ENCODE peak calls at places on chromosomes 4 and X, in nine cellular contexts. One of them, this sample, is unnamed.
A peak's percentile ranks its signal among the peaks of the same experiment; 100 is the strongest.

GRCh38 chr4:159171287-159171686 is 68.4 kb downstream of the RAPGEF2 start:
- DNase-seq in cardiac muscle cell: no peak
- DNase-seq in endodermal cell: no peak
- DNase-seq in breast epithelium: no peak
- DNase-seq in psoas muscle: no peak
- DNase-seq in SK-N-SH: no peak
- DNase-seq in transverse colon: no peak
- DNase-seq in H9: no peak
- DNase-seq in hepatocyte: no peak
- DNase-seq in this sample: peak; percentile 68

GRCh38 chrX:68822641-68823410 is 6.0 kb upstream of the EFNB1 start:
- DNase-seq in cardiac muscle cell: peak; percentile 59
- DNase-seq in endodermal cell: peak; percentile 84
- DNase-seq in breast epithelium: no peak
- DNase-seq in psoas muscle: no peak
- DNase-seq in SK-N-SH: peak; percentile 66
- DNase-seq in transverse colon: no peak
- DNase-seq in H9: peak; percentile 66
- DNase-seq in hepatocyte: peak; percentile 73
- DNase-seq in this sample: no peak

GRCh38 chr4:182955411-182955810 is 38.2 kb upstream of the DCTD start:
- DNase-seq in cardiac muscle cell: no peak
- DNase-seq in endodermal cell: no peak
- DNase-seq in breast epithelium: no peak
- DNase-seq in psoas muscle: no peak
- DNase-seq in SK-N-SH: no peak
- DNase-seq in transverse colon: no peak
- DNase-seq in H9: no peak
- DNase-seq in hepatocyte: no peak
- DNase-seq in this sample: no peak

GRCh38 chr4:54625391-54625790 is 32.4 kb upstream of the KIT start:
- DNase-seq in cardiac muscle cell: no peak
- DNase-seq in endodermal cell: no peak
- DNase-seq in breast epithelium: no peak
- DNase-seq in psoas muscle: no peak
- DNase-seq in SK-N-SH: no peak
- DNase-seq in transverse colon: no peak
- DNase-seq in H9: no peak
- DNase-seq in hepatocyte: no peak
- DNase-seq in this sample: no peak

GRCh38 chr4:37541956-37542355 is 144.2 kb downstream of the RELL1 start:
- DNase-seq in cardiac muscle cell: no peak
- DNase-seq in endodermal cell: no peak
- DNase-seq in breast epithelium: no peak
- DNase-seq in psoas muscle: no peak
- DNase-seq in SK-N-SH: no peak
- DNase-seq in transverse colon: no peak
- DNase-seq in H9: no peak
- DNase-seq in hepatocyte: no peak
- DNase-seq in this sample: no peak

GRCh38 chrX:54540289-54540688 is 10.3 kb downstream of the GNL3L start:
- DNase-seq in cardiac muscle cell: no peak
- DNase-seq in endodermal cell: no peak
- DNase-seq in breast epithelium: no peak
- DNase-seq in psoas muscle: no peak
- DNase-seq in SK-N-SH: no peak
- DNase-seq in transverse colon: no peak
- DNase-seq in H9: no peak
- DNase-seq in hepatocyte: peak; percentile 38
- DNase-seq in this sample: no peak

GRCh38 chr4:3070709-3071500 is 3.4 kb downstream of the HTT-AS start:
- DNase-seq in cardiac muscle cell: no peak
- DNase-seq in endodermal cell: no peak
- DNase-seq in breast epithelium: no peak
- DNase-seq in psoas muscle: no peak
- DNase-seq in SK-N-SH: no peak
- DNase-seq in transverse colon: no peak
- DNase-seq in H9: no peak
- DNase-seq in hepatocyte: no peak
- DNase-seq in this sample: no peak

GRCh38 chr4:99811850-99812249 is 4.8 kb upstream of the DAPP1 start:
- DNase-seq in cardiac muscle cell: peak; percentile 61
- DNase-seq in endodermal cell: peak; percentile 57
- DNase-seq in breast epithelium: no peak
- DNase-seq in psoas muscle: no peak
- DNase-seq in SK-N-SH: no peak
- DNase-seq in transverse colon: peak; percentile 45
- DNase-seq in H9: no peak
- DNase-seq in hepatocyte: peak; percentile 70
- DNase-seq in this sample: peak; percentile 53

GRCh38 chr4:153937289-153937688 is 148.4 kb upstream of the SFRP2 start:
- DNase-seq in cardiac muscle cell: no peak
- DNase-seq in endodermal cell: no peak
- DNase-seq in breast epithelium: no peak
- DNase-seq in psoas muscle: no peak
- DNase-seq in SK-N-SH: no peak
- DNase-seq in transverse colon: no peak
- DNase-seq in H9: no peak
- DNase-seq in hepatocyte: no peak
- DNase-seq in this sample: no peak

GRCh38 chr4:42151568-42152506 is 618 bp downstream of the BEND4 start:
- DNase-seq in cardiac muscle cell: peak; percentile 72
- DNase-seq in endodermal cell: peak; percentile 96
- DNase-seq in breast epithelium: no peak
- DNase-seq in psoas muscle: no peak
- DNase-seq in SK-N-SH: peak; percentile 90
- DNase-seq in transverse colon: peak; percentile 51
- DNase-seq in H9: peak; percentile 94
- DNase-seq in hepatocyte: peak; percentile 26
- DNase-seq in this sample: no peak
- H3K27me3 ChIP-seq in cardiac muscle cell: peaks cover 59% of the 10 kb centered on the region
- H3K27me3 ChIP-seq in endodermal cell: peaks cover 53% of the 10 kb centered on the region
- H3K27me3 ChIP-seq in breast epithelium: peaks cover 12% of the 10 kb centered on the region
- H3K27me3 ChIP-seq in psoas muscle: peaks cover 5% of the 10 kb centered on the region
- H3K27me3 ChIP-seq in SK-N-SH: peaks cover 52% of the 10 kb centered on the region
- H3K27me3 ChIP-seq in transverse colon: peaks cover 68% of the 10 kb centered on the region
- H3K27me3 ChIP-seq in H9: peaks cover 6% of the 10 kb centered on the region
- H3K27me3 ChIP-seq in hepatocyte: peaks cover 80% of the 10 kb centered on the region
- H3K27me3 ChIP-seq in this sample: peaks cover 25% of the 10 kb centered on the region

DNA sequence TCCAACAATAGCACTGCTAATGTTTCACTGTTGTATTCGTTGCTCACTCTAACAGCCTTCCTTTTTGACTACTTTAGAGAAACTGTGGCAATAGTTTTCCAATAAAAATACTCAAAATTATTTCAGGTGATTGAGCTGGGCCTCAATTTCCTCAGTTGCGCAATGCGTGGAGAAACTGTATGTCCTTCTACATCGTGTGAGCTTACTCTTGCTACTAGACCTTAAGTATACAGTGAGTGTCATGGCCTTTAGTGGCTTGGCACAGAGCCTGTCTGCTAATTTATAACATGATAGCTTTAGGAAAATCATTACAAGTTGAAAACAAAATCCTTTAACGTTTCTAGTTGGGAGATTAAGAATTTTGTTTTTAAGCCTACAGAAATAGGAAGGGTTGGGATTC is 114.5 kb downstream of the COL4A6 start:
- DNase-seq in cardiac muscle cell: no peak
- DNase-seq in endodermal cell: no peak
- DNase-seq in breast epithelium: no peak
- DNase-seq in psoas muscle: no peak
- DNase-seq in SK-N-SH: no peak
- DNase-seq in transverse colon: no peak
- DNase-seq in H9: no peak
- DNase-seq in hepatocyte: no peak
- DNase-seq in this sample: no peak
- TF ChIP-seq CTCF in cardiac muscle cell: no peak
- TF ChIP-seq CTCF in endodermal cell: no peak
- TF ChIP-seq CTCF in breast epithelium: no peak
- TF ChIP-seq CTCF in psoas muscle: no peak
- TF ChIP-seq CTCF in SK-N-SH: no peak
- TF ChIP-seq CTCF in transverse colon: no peak
- TF ChIP-seq CTCF in H9: no peak
- TF ChIP-seq CTCF in hepatocyte: no peak
- TF ChIP-seq CTCF in this sample: no peak

GRCh38 chr4:8694651-8695151 is 102.1 kb downstream of the CPZ start:
- DNase-seq in cardiac muscle cell: no peak
- DNase-seq in endodermal cell: peak; percentile 39
- DNase-seq in breast epithelium: no peak
- DNase-seq in psoas muscle: no peak
- DNase-seq in SK-N-SH: peak; percentile 7
- DNase-seq in transverse colon: peak; percentile 5
- DNase-seq in H9: peak; percentile 25
- DNase-seq in hepatocyte: no peak
- DNase-seq in this sample: no peak

GRCh38 chr4:8696369-8697127 is 104.0 kb downstream of the CPZ start:
- DNase-seq in cardiac muscle cell: no peak
- DNase-seq in endodermal cell: no peak
- DNase-seq in breast epithelium: no peak
- DNase-seq in psoas muscle: no peak
- DNase-seq in SK-N-SH: no peak
- DNase-seq in transverse colon: no peak
- DNase-seq in H9: peak; percentile 22
- DNase-seq in hepatocyte: no peak
- DNase-seq in this sample: no peak

GRCh38 chr4:8697826-8698225 is 105.3 kb downstream of the CPZ start:
- DNase-seq in cardiac muscle cell: no peak
- DNase-seq in endodermal cell: peak; percentile 17
- DNase-seq in breast epithelium: no peak
- DNase-seq in psoas muscle: no peak
- DNase-seq in SK-N-SH: no peak
- DNase-seq in transverse colon: peak; percentile 1
- DNase-seq in H9: peak; percentile 18
- DNase-seq in hepatocyte: no peak
- DNase-seq in this sample: no peak

GRCh38 chr4:8694226-8694625 is 101.7 kb downstream of the CPZ start:
- DNase-seq in cardiac muscle cell: no peak
- DNase-seq in endodermal cell: no peak
- DNase-seq in breast epithelium: no peak
- DNase-seq in psoas muscle: no peak
- DNase-seq in SK-N-SH: peak; percentile 10
- DNase-seq in transverse colon: peak; percentile 4
- DNase-seq in H9: no peak
- DNase-seq in hepatocyte: no peak
- DNase-seq in this sample: no peak

GRCh38 chr4:8695237-8696219 is 103.0 kb downstream of the CPZ start:
- DNase-seq in cardiac muscle cell: no peak
- DNase-seq in endodermal cell: peak; percentile 34
- DNase-seq in breast epithelium: no peak
- DNase-seq in psoas muscle: no peak
- DNase-seq in SK-N-SH: no peak
- DNase-seq in transverse colon: no peak
- DNase-seq in H9: peak; percentile 10
- DNase-seq in hepatocyte: no peak
- DNase-seq in this sample: no peak
- H3K27me3 ChIP-seq in cardiac muscle cell: peaks cover 23% of the 10 kb centered on the region
- H3K27me3 ChIP-seq in endodermal cell: no peaks in the 10 kb centered on the region
- H3K27me3 ChIP-seq in breast epithelium: no peaks in the 10 kb centered on the region
- H3K27me3 ChIP-seq in psoas muscle: no peaks in the 10 kb centered on the region
- H3K27me3 ChIP-seq in SK-N-SH: no peaks in the 10 kb centered on the region
- H3K27me3 ChIP-seq in transverse colon: no peaks in the 10 kb centered on the region
- H3K27me3 ChIP-seq in H9: no peaks in the 10 kb centered on the region
- H3K27me3 ChIP-seq in hepatocyte: peaks cover 23% of the 10 kb centered on the region
- H3K27me3 ChIP-seq in this sample: no peaks in the 10 kb centered on the region

GRCh38 chr4:70701271-70701670 is 12.9 kb downstream of the UTP3 start:
- DNase-seq in cardiac muscle cell: no peak
- DNase-seq in endodermal cell: no peak
- DNase-seq in breast epithelium: no peak
- DNase-seq in psoas muscle: no peak
- DNase-seq in SK-N-SH: no peak
- DNase-seq in transverse colon: no peak
- DNase-seq in H9: no peak
- DNase-seq in hepatocyte: no peak
- DNase-seq in this sample: peak; percentile 89

GRCh38 chr4:70705146-70705855 is 16.5 kb upstream of the RUFY3 start:
- DNase-seq in cardiac muscle cell: peak; percentile 86
- DNase-seq in endodermal cell: peak; percentile 90
- DNase-seq in breast epithelium: peak; percentile 44
- DNase-seq in psoas muscle: peak; percentile 83
- DNase-seq in SK-N-SH: peak; percentile 91
- DNase-seq in transverse colon: peak; percentile 77
- DNase-seq in H9: peak; percentile 73
- DNase-seq in hepatocyte: peak; percentile 84
- DNase-seq in this sample: peak; percentile 33

GRCh38 chr4:70705856-70706461 is 15.8 kb upstream of the RUFY3 start:
- DNase-seq in cardiac muscle cell: no peak
- DNase-seq in endodermal cell: no peak
- DNase-seq in breast epithelium: no peak
- DNase-seq in psoas muscle: no peak
- DNase-seq in SK-N-SH: no peak
- DNase-seq in transverse colon: no peak
- DNase-seq in H9: no peak
- DNase-seq in hepatocyte: no peak
- DNase-seq in this sample: peak; percentile 33

GRCh38 chr4:70704333-70705145 is 16.2 kb downstream of the UTP3 start:
- DNase-seq in cardiac muscle cell: peak; percentile 91
- DNase-seq in endodermal cell: peak; percentile 95
- DNase-seq in breast epithelium: peak; percentile 59
- DNase-seq in psoas muscle: peak; percentile 86
- DNase-seq in SK-N-SH: peak; percentile 94
- DNase-seq in transverse colon: peak; percentile 88
- DNase-seq in H9: peak; percentile 89
- DNase-seq in hepatocyte: peak; percentile 95
- DNase-seq in this sample: no peak

DNA sequence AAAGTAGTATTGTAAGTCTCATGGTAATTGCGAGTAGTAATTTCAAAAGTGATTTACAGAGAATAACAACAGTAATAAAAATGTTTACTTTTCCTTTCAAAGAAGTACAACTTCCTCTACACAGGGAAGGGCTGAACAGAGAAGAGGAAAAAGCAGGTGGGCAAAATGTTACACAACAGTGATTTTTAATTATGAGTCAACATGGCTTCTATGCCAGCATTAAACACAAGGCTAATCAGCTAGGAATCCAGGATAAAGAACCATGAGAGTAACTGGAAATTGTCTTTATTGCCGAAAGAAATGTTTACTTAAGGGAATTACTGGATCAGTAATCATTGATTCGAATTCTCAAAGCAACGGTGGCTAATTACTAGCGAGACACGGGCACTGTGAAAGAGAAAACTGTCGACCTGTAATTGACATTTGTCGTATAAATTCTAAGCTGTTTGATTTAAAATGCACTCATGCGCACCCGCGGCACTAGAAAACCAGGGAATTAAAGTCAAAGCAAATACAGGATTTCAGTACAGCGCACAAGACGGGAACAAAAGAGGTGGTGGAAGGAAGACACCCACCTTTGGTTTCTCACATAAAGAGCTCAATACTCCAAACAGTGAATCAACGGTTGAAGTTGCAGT is 15.5 kb downstream of the UTP3 start:
- DNase-seq in cardiac muscle cell: no peak
- DNase-seq in endodermal cell: no peak
- DNase-seq in breast epithelium: no peak
- DNase-seq in psoas muscle: no peak
- DNase-seq in SK-N-SH: no peak
- DNase-seq in transverse colon: peak; percentile 18
- DNase-seq in H9: no peak
- DNase-seq in hepatocyte: peak; percentile 12
- DNase-seq in this sample: peak; percentile 89
- TF ChIP-seq CTCF in cardiac muscle cell: no peak
- TF ChIP-seq CTCF in endodermal cell: no peak
- TF ChIP-seq CTCF in breast epithelium: no peak
- TF ChIP-seq CTCF in psoas muscle: no peak
- TF ChIP-seq CTCF in SK-N-SH: no peak
- TF ChIP-seq CTCF in transverse colon: no peak
- TF ChIP-seq CTCF in H9: no peak
- TF ChIP-seq CTCF in hepatocyte: no peak
- TF ChIP-seq CTCF in this sample: no peak

GRCh38 chr4:8002525-8003309 is 63.1 kb upstream of the AFAP1 start:
- DNase-seq in cardiac muscle cell: peak; percentile 47
- DNase-seq in endodermal cell: no peak
- DNase-seq in breast epithelium: no peak
- DNase-seq in psoas muscle: no peak
- DNase-seq in SK-N-SH: no peak
- DNase-seq in transverse colon: no peak
- DNase-seq in H9: no peak
- DNase-seq in hepatocyte: no peak
- DNase-seq in this sample: no peak
- H3K27me3 ChIP-seq in cardiac muscle cell: no peaks in the 10 kb centered on the region
- H3K27me3 ChIP-seq in endodermal cell: no peaks in the 10 kb centered on the region
- H3K27me3 ChIP-seq in breast epithelium: no peaks in the 10 kb centered on the region
- H3K27me3 ChIP-seq in psoas muscle: no peaks in the 10 kb centered on the region
- H3K27me3 ChIP-seq in SK-N-SH: peaks cover 18% of the 10 kb centered on the region
- H3K27me3 ChIP-seq in transverse colon: no peaks in the 10 kb centered on the region
- H3K27me3 ChIP-seq in H9: no peaks in the 10 kb centered on the region
- H3K27me3 ChIP-seq in hepatocyte: no peaks in the 10 kb centered on the region
- H3K27me3 ChIP-seq in this sample: peaks cover 10% of the 10 kb centered on the region

This sample was measured in bronchial epithelial cell.